ENCODE peak calls at places on chromosomes 4 and X, in four cellular contexts. One of them, this sample, is unnamed.
A peak's percentile ranks its signal among the peaks of the same experiment; 100 is the strongest.

GRCh38 chr4:7381221-7381889 is 53.4 kb downstream of the PSAPL1 start:
- DNase-seq in NCI-H1105 treated with DMSO at 0.1 percent for 48 hours: no peak
- DNase-seq in sciatic nerve: peak; percentile 59
- DNase-seq in ovary: peak; percentile 20
- DNase-seq in this sample: peak; percentile 67

GRCh38 chr4:47698837-47699236 is 139.0 kb downstream of the CORIN start:
- DNase-seq in NCI-H1105 treated with DMSO at 0.1 percent for 48 hours: no peak
- DNase-seq in ovary: no peak
- DNase-seq in sciatic nerve: no peak
- DNase-seq in this sample: no peak

GRCh38 chr4:37989398-37990260 is 29.4 kb downstream of the PTTG2 start:
- DNase-seq in ovary: no peak
- DNase-seq in sciatic nerve: no peak
- DNase-seq in NCI-H1105 treated with DMSO at 0.1 percent for 48 hours: no peak
- DNase-seq in this sample: no peak

GRCh38 chr4:8028884-8029568 is 89.4 kb upstream of the AFAP1 start:
- DNase-seq in sciatic nerve: no peak
- DNase-seq in ovary: no peak
- DNase-seq in NCI-H1105 treated with DMSO at 0.1 percent for 48 hours: no peak
- DNase-seq in this sample: no peak

GRCh38 chr4:95288552-95288951 is 260.2 kb downstream of the UNC5C start:
- DNase-seq in ovary: no peak
- DNase-seq in sciatic nerve: no peak
- DNase-seq in NCI-H1105 treated with DMSO at 0.1 percent for 48 hours: no peak
- DNase-seq in this sample: no peak

GRCh38 chr4:16123356-16124084 is 39.7 kb upstream of the PROM1 start:
- DNase-seq in sciatic nerve: no peak
- DNase-seq in NCI-H1105 treated with DMSO at 0.1 percent for 48 hours: peak; percentile 96
- DNase-seq in ovary: no peak
- DNase-seq in this sample: no peak

GRCh38 chr4:53009824-53010223 is 147.7 kb downstream of the RASL11B start:
- DNase-seq in NCI-H1105 treated with DMSO at 0.1 percent for 48 hours: no peak
- DNase-seq in sciatic nerve: no peak
- DNase-seq in ovary: no peak
- DNase-seq in this sample: no peak

GRCh38 chrX:129961180-129962083 is 21.0 kb upstream of the BCORL1 start:
- DNase-seq in NCI-H1105 treated with DMSO at 0.1 percent for 48 hours: peak; percentile 42
- DNase-seq in ovary: no peak
- DNase-seq in sciatic nerve: peak; percentile 65
- DNase-seq in this sample: no peak

GRCh38 chrX:13250831-13251612 is 68.8 kb downstream of the ATXN3L start:
- DNase-seq in sciatic nerve: no peak
- DNase-seq in ovary: no peak
- DNase-seq in NCI-H1105 treated with DMSO at 0.1 percent for 48 hours: no peak
- DNase-seq in this sample: no peak

GRCh38 chrX:104922206-104922621 is 298.3 kb downstream of the TEX13A start:
- DNase-seq in NCI-H1105 treated with DMSO at 0.1 percent for 48 hours: peak; percentile 67
- DNase-seq in ovary: peak; percentile 25
- DNase-seq in sciatic nerve: peak; percentile 79
- DNase-seq in this sample: peak; percentile 75

GRCh38 chr4:83272900-83273299 is 11.7 kb downstream of the COQ2 start:
- DNase-seq in ovary: no peak
- DNase-seq in NCI-H1105 treated with DMSO at 0.1 percent for 48 hours: no peak
- DNase-seq in sciatic nerve: no peak
- DNase-seq in this sample: no peak

GRCh38 chr4:167930171-167930570 is 162.2 kb upstream of the ANXA10 start:
- DNase-seq in NCI-H1105 treated with DMSO at 0.1 percent for 48 hours: no peak
- DNase-seq in ovary: no peak
- DNase-seq in sciatic nerve: no peak
- DNase-seq in this sample: no peak

GRCh38 chr4:76212851-76213414 is 691 bp downstream of the SCARB2 start:
- DNase-seq in ovary: no peak
- DNase-seq in NCI-H1105 treated with DMSO at 0.1 percent for 48 hours: no peak
- DNase-seq in sciatic nerve: no peak
- DNase-seq in this sample: no peak

GRCh38 chr4:187017156-187017555 is 293.5 kb upstream of the FAT1 start:
- DNase-seq in sciatic nerve: no peak
- DNase-seq in ovary: no peak
- DNase-seq in NCI-H1105 treated with DMSO at 0.1 percent for 48 hours: no peak
- DNase-seq in this sample: no peak

GRCh38 chrX:40087574-40088298 is 10.0 kb downstream of the BCOR start:
- DNase-seq in sciatic nerve: no peak
- DNase-seq in NCI-H1105 treated with DMSO at 0.1 percent for 48 hours: no peak
- DNase-seq in ovary: no peak
- DNase-seq in this sample: no peak

GRCh38 chr4:61445374-61446063 is 245.4 kb downstream of the ADGRL3 start:
- DNase-seq in NCI-H1105 treated with DMSO at 0.1 percent for 48 hours: peak; percentile 20
- DNase-seq in ovary: no peak
- DNase-seq in sciatic nerve: no peak
- DNase-seq in this sample: no peak

GRCh38 chrX:64398088-64398487 is 2.8 kb upstream of the MTMR8 start:
- DNase-seq in sciatic nerve: no peak
- DNase-seq in ovary: no peak
- DNase-seq in NCI-H1105 treated with DMSO at 0.1 percent for 48 hours: no peak
- DNase-seq in this sample: no peak

GRCh38 chr4:139889194-139889762 is 223.7 kb downstream of the MGST2 start:
- DNase-seq in NCI-H1105 treated with DMSO at 0.1 percent for 48 hours: no peak
- DNase-seq in ovary: no peak
- DNase-seq in sciatic nerve: no peak
- DNase-seq in this sample: no peak

GRCh38 chr4:66045913-66046312 is 375.6 kb upstream of the EPHA5 start:
- DNase-seq in ovary: no peak
- DNase-seq in NCI-H1105 treated with DMSO at 0.1 percent for 48 hours: no peak
- DNase-seq in sciatic nerve: no peak
- DNase-seq in this sample: no peak

GRCh38 chr4:95158626-95159025 is 390.1 kb downstream of the UNC5C start:
- DNase-seq in sciatic nerve: no peak
- DNase-seq in NCI-H1105 treated with DMSO at 0.1 percent for 48 hours: no peak
- DNase-seq in ovary: no peak
- DNase-seq in this sample: no peak